ENCODE peak calls at places on chromosome 10, in four cellular contexts. E is HEK293T, S is IMR-90, Q is K562. M is an unnamed sample.
A peak's percentile ranks its signal among the peaks of the same experiment; 100 is the strongest.

GRCh38 chr10:103853428-103854264 is 1.7 kb downstream of the SH3PXD2A start:
- DNase-seq in Q (no peak), S (no peak), E (no peak), M (peak; percentile 90)

GRCh38 chr10:1202343-1202742 is 146.2 kb downstream of the WDR37 start:
- DNase-seq in E (no peak), Q (no peak), S (no peak), M (no peak)

GRCh38 chr10:124975977-124976514 is 34.1 kb downstream of the ZRANB1 start:
- DNase-seq in S (no peak), Q (no peak), E (no peak), M (no peak)

GRCh38 chr10:132715791-132716680 is 69.9 kb downstream of the NKX6-2 start:
- DNase-seq in E (no peak), S (no peak), Q (no peak), M (no peak)

GRCh38 chr10:92972066-92972870 is 88.3 kb upstream of the CYP26C1 start:
- DNase-seq in Q (peak; percentile 58), E (no peak), S (peak; percentile 90), M (peak; percentile 80)

GRCh38 chr10:71213761-71214440 is 1.5 kb downstream of the UNC5B start:
- DNase-seq in S (peak; percentile 80), Q (no peak), E (peak; percentile 52), M (no peak)

GRCh38 chr10:75407296-75407715 is 5.7 kb upstream of the ZNF503 start:
- DNase-seq in Q (no peak), S (no peak), E (no peak), M (no peak)

GRCh38 chr10:26157734-26158133 is 58.8 kb upstream of the GAD2 start:
- DNase-seq in S (no peak), E (no peak), Q (no peak), M (no peak)

GRCh38 chr10:22246680-22247391 is 29.0 kb upstream of the EBLN1 start:
- DNase-seq in Q (no peak), E (no peak), S (peak; percentile 34), M (peak; percentile 13)

GRCh38 chr10:23099816-23100215 is 4.4 kb downstream of the MSRB2 start:
- DNase-seq in Q (no peak), S (peak; percentile 7), E (no peak), M (peak; percentile 85)

GRCh38 chr10:100829103-100829870 is 83.5 kb upstream of the SLF2 start:
- DNase-seq in S (no peak), Q (peak; percentile 36), E (no peak), M (no peak)

DNA sequence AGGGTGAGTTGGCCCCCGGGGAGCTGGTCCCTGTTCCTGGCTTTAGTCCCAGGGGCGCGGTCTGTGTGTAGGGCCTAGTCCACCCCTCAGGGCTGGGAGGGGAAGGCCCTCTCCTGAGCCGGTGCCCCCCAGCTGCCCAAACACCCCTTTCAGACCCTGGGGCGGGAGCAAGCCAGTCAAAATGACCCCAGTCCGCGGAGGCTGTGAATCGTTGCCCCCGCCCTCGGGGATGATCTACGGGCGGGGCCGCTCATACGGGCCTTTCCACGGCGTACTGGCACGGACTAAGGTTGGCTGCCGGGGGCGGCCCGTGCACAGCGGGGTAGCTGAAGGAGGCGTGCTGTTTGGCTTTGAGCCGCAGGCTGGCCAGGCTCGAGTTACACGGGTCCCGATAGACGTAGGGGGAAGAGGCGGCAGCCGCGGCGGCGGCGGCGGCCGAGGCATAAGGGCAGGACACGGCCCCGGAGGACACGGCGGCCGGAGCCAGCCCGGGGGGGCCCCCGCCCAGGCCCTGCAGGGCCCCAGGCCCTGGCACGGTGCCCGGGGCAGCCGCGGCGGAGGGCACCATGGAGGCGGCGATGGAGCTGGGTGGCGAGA is 4.3 kb downstream of the ELOVL3 start:
- DNase-seq in S (peak; percentile 42), E (peak; percentile 79), Q (peak; percentile 51), M (no peak)
- TF ChIP-seq BHLHE40 in S (peak; percentile 62), E (no peak), Q (no peak), M (no peak)

DNA sequence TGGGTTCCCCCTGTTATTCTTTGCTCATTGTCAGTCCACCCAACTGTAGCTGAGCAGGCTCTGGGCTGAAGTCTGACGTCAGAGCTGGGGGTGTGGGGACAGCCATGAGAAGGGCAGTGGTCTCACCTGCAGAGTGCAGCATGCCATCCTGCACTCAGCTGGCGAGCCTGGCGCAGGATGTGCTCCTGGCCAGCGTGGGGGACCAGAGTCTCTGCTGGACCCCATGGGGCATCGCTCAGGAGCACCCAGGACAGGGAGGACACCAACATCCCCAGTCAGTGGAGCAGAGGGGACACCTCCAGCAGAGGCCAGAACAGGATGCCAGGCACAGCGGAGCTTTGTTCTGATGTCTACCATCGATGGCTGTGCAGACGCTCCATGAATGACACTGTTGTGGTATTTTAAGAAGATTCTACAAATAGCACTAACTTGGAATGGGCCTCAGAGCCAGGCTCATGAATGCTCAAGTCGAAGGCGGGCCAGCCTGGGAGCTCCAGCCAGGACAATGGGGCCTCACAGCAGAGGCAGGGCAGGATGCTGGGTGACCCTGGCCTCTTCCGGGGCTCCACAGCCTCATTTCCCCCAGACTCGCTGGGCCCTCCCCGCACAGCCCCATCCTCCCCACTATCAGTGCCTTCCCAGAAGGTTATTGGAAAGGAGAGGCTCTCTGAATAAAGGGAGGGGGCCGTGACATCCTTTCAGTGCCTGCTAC is 95.7 kb downstream of the ARHGAP22 start:
- DNase-seq in Q (no peak), E (no peak), S (no peak), M (no peak)
- TF ChIP-seq BHLHE40 in Q (no peak), E (no peak), S (no peak), M (no peak)

GRCh38 chr10:83605783-83606182 is 533.5 kb upstream of the GHITM start:
- DNase-seq in S (no peak), Q (no peak), E (no peak), M (no peak)
- TF ChIP-seq BHLHE40 in S (no peak), Q (no peak), E (no peak), M (no peak)

GRCh38 chr10:27526242-27526641 is 22.1 kb downstream of the RAB18 start:
- DNase-seq in E (no peak), S (no peak), Q (no peak), M (no peak)

GRCh38 chr10:27527597-27528295 is 23.6 kb downstream of the RAB18 start:
- DNase-seq in S (no peak), Q (no peak), E (no peak), M (no peak)

GRCh38 chr10:27531336-27531847 is 27.3 kb downstream of the RAB18 start:
- DNase-seq in E (no peak), S (no peak), Q (no peak), M (no peak)

GRCh38 chr10:27530477-27530876 is 26.4 kb downstream of the RAB18 start:
- DNase-seq in Q (no peak), E (no peak), S (no peak), M (no peak)

DNA sequence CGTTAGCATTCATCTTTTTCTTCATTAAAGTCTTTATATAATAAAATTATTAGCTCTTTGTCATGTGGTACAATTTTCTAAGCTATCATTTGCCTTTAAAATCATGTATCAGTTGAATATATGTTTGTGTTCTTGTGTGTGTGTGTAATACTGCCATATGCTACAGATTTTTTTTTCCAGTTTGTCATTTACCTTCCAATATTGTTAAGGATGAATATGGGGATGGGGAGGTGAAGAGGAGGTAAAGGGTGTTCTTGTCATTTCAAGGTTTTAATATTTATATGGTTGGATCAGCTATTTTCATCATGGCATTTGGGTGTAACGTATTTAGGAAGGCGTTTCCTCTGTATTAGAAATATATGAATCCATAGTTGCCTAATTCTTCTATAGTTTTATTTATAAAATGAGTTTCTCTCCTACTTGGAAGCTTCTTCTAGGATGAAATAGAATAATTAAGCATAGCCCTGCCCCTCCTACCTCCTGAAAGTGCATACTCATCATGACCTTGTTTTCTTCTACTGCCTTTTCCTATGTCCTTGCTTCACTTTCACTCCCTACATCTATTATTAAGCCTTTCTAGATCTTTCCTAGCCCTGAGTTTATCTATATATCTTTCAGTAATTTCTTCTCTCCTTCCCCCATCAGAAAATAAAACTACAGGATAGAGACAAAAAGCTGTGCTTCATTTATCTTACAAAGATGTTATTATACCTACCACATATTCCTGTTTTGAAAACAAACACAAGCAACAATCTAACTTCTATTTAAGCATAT is 25.1 kb downstream of the RAB18 start:
- DNase-seq in Q (peak; percentile 46), S (peak; percentile 31), E (no peak), M (no peak)
- TF ChIP-seq BHLHE40 in Q (no peak), S (no peak), E (no peak), M (no peak)

M was measured in HepG2.